ENCODE peak calls at places on chromosomes 7 and 10, in four cellular contexts. U, V, K and Q are unnamed samples.

GRCh38 chr10:6219494-6219836 is 16.7 kb downstream of the PFKFB3 start:
- DNase-seq in V (no peak), K (no peak), U (no peak), Q (no peak)

GRCh38 chr7:945147-945555 is 9.3 kb downstream of the ADAP1 start:
- DNase-seq in V (no peak), U (peak; percentile 47), K (no peak), Q (no peak)

GRCh38 chr7:135320277-135320676 is 86.6 kb downstream of the STRA8 start:
- DNase-seq in K (peak; percentile 27), V (peak; percentile 90), U (peak; percentile 83), Q (peak; percentile 56)

GRCh38 chr7:84195295-84196006 is 862 bp upstream of the SEMA3A start:
- DNase-seq in K (no peak), U (no peak), V (no peak), Q (no peak)

GRCh38 chr7:149773446-149774236 is at the start of gene ZNF467:
- DNase-seq in K (no peak), V (peak; percentile 88), U (no peak), Q (no peak)

GRCh38 chr10:98353105-98353504 is 61.9 kb downstream of the PYROXD2 start:
- DNase-seq in V (no peak), U (no peak), K (no peak), Q (no peak)

GRCh38 chr7:55498142-55498541 is 74.2 kb downstream of the VOPP1 start:
- DNase-seq in K (no peak), U (no peak), V (no peak), Q (no peak)

GRCh38 chr7:5596046-5596895 is 172.6 kb upstream of the TNRC18 start:
- DNase-seq in V (peak; percentile 41), K (peak; percentile 81), U (peak; percentile 96), Q (peak; percentile 54)

GRCh38 chr7:55144333-55144954 is 125.6 kb downstream of the EGFR start:
- DNase-seq in V (no peak), K (no peak), U (no peak), Q (no peak)

GRCh38 chr10:99659868-99660366 is 608 bp downstream of the ENTPD7 start:
- DNase-seq in U (peak; percentile 28), V (no peak), K (no peak), Q (no peak)

GRCh38 chr10:69362471-69362954 is 54.2 kb downstream of the TACR2 start:
- DNase-seq in V (peak; percentile 35), U (peak; percentile 66), K (no peak), Q (no peak)

GRCh38 chr10:6009159-6009558 is 31.8 kb upstream of the IL15RA start:
- DNase-seq in V (no peak), U (peak; percentile 12), K (peak; percentile 44), Q (no peak)

GRCh38 chr7:92747041-92747835 is 89.1 kb downstream of the CDK6 start:
- DNase-seq in K (no peak), V (no peak), U (peak; percentile 86), Q (no peak)

GRCh38 chr10:35244549-35244948 is 91.8 kb upstream of the CCNY start:
- DNase-seq in K (no peak), U (no peak), V (no peak), Q (no peak)

GRCh38 chr10:130500251-130501000 is 364.2 kb downstream of the GLRX3 start:
- DNase-seq in U (no peak), V (no peak), K (no peak), Q (no peak)

DNA sequence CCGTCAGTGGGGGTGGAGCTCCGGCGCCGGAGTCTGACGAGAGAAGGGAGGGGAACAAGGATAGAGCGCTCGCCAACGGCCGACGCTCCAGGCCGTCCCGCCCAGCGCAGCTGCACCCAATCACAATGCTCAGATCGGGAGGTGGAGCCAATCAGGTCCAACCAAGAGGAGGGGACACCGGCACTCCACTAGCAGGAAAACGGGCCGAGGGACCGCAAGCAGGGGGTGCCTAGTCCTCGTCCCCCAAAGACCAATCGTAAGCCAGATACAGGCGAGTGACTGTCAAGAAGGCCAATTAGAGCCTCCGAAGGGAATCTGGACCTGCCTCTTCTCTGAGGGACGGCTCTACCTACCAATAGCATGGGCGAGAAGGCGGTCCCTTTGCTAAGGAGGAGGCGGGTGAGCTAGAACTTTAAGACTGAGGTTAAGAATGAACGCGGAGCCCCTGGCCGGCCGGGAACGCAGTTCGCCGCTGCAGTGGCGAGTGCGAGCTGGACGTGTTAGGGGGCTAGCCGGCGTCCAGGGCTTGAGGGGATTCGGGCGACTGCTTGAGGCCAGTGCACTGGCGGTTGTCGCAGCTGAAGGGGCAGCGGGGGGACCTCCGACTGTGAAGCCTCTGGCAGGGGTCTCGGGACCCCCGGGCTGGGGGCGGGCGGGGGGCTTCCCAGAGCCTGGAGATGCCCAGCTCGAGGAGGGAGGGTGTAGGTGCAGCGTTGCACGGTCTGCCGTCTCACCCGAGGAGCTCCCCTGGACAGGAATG is at the start of gene FBXO24:
- DNase-seq in V (peak; percentile 99), K (peak; percentile 100), U (peak; percentile 100), Q (peak; percentile 96)
- TF ChIP-seq CTCF in V (no peak), K (no peak), U (no peak), Q (no peak)

GRCh38 chr7:75881436-75882095 is 2.7 kb downstream of the RHBDD2 start:
- DNase-seq in U (no peak), K (no peak), V (no peak), Q (no peak)
- TF ChIP-seq CTCF in U (no peak), K (no peak), V (no peak), Q (no peak)

DNA sequence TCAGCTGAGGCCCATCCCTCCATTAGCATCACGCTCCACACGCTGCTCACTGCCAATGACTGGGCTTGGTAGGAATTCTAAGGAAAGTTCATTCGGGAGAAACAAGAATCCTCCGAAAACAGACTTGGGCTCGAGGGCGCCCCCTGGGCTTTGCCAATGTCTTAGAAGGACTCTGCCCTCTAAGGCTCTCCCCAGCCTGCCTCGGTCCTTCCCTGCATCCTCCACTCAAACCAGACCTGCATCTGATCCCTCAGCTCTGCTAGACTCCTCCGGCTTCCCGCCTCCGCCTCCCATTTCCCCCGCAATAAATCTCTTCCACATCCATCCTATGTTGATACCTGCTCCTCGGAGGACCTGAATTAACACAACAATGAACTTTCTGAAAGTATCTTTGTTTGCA is 177.6 kb downstream of the PLPP4 start:
- DNase-seq in K (no peak), V (no peak), U (no peak), Q (no peak)
- TF ChIP-seq CTCF in K (no peak), V (no peak), U (no peak), Q (no peak)

GRCh38 chr7:146781352-146782116 is 664.9 kb downstream of the CNTNAP2 start:
- DNase-seq in U (no peak), K (no peak), V (no peak), Q (no peak)
- TF ChIP-seq CTCF in U (no peak), K (no peak), V (no peak), Q (no peak)

GRCh38 chr7:115678049-115678982 is 352.2 kb downstream of the TFEC start:
- DNase-seq in V (peak; percentile 76), U (no peak), K (peak; percentile 89), Q (no peak)

GRCh38 chr7:115680921-115681320 is 349.6 kb downstream of the TFEC start:
- DNase-seq in V (no peak), U (no peak), K (no peak), Q (no peak)

GRCh38 chr7:115679423-115679822 is 351.1 kb downstream of the TFEC start:
- DNase-seq in K (no peak), U (no peak), V (no peak), Q (no peak)

GRCh38 chr7:115682507-115682906 is 348.1 kb downstream of the TFEC start:
- DNase-seq in V (no peak), K (no peak), U (no peak), Q (no peak)

DNA sequence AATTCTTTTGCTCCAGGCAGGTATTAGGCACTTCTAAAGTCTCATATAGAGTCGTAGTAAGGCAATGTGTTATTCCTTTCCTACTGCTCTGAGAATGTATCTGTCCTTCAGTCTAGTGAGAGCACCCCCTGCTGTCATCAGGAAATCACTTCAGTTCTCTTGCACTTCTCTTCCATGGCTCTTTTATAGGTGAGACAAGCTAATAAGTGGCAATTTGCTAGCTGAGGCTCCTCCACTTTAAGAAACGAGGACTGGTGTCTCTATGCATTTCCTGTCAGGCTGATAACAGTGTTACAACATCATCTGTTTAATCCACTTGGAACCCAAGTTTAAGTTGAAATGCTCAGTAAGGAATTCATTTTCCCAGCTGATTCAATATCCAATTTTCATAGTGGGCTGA is 350.6 kb downstream of the TFEC start:
- DNase-seq in V (peak; percentile 54), K (no peak), U (peak; percentile 69), Q (no peak)
- TF ChIP-seq CTCF in V (peak; percentile 42), K (peak; percentile 24), U (peak; percentile 71), Q (no peak)

DNA sequence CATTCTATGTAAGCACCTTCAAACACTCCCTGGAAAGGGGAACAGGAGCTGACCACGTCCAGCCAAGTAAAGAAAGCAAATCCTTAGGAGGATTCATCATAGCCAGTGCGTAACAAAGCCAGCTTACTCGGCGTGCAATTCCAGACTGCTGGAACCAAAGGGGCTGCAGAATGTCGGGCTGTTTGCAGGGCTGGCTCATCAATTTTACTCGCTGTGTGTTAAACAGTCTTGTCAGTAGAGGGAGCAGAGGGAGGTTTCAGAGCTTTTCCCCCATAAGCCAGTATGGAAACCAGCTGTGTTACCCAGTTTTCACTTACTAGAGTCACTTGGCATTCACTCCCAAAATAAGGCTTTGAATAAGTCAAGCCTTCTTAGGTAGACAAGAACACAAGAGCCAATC is 127.1 kb downstream of the KMT2E start:
- DNase-seq in U (peak; percentile 40), K (peak; percentile 10), V (no peak), Q (no peak)
- TF ChIP-seq CTCF in U (peak; percentile 41), K (peak; percentile 58), V (peak; percentile 10), Q (no peak)

GRCh38 chr7:145105561-145105960 is 269.7 kb upstream of the TPK1 start:
- DNase-seq in V (no peak), K (no peak), U (no peak), Q (no peak)

GRCh38 chr7:145104400-145104799 is 268.5 kb upstream of the TPK1 start:
- DNase-seq in K (no peak), U (no peak), V (no peak), Q (no peak)

DNA sequence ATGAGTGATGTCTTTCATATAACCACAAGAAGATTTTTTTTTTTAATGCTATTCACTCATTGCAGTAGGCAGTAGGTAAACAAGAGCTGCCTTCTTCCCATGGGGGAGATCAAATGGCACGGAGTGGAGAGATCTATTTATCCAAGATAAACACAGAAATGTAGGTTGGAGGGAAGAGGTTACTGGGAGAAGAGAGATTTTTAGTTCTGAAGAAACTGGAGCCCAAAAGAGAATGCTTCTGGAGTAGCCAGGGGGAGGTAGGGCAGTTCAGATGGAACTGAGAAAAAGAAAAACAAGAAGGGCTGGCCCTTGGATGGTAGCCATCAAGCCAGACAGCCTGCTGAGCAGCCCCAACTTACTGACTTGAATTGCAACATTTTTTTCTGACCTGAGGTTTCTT is 270.1 kb upstream of the TPK1 start:
- DNase-seq in V (peak; percentile 9), U (peak; percentile 75), K (no peak), Q (no peak)
- TF ChIP-seq CTCF in V (no peak), U (no peak), K (no peak), Q (no peak)

GRCh38 chr7:47213276-47213675 is 368.6 kb downstream of the TNS3 start:
- DNase-seq in U (no peak), K (no peak), V (no peak), Q (no peak)
- TF ChIP-seq CTCF in U (no peak), K (no peak), V (no peak), Q (no peak)